ENCODE peak calls at places on chromosomes 1 and 21, in four cellular contexts. One of them, this sample, is unnamed.

GRCh38 chr1:116252785-116253184 is 120.3 kb upstream of the ATP1A1 start:
- DNase-seq in neural progenitor cell: no peak
- DNase-seq in HepG2: no peak
- DNase-seq in IMR-90: no peak
- DNase-seq in this sample: no peak

GRCh38 chr1:201745023-201745422 is 83.9 kb upstream of the IPO9 start:
- DNase-seq in neural progenitor cell: no peak
- DNase-seq in HepG2: no peak
- DNase-seq in IMR-90: peak
- DNase-seq in this sample: no peak

GRCh38 chr1:16183157-16183556 is 27.3 kb upstream of the EPHA2 start:
- DNase-seq in neural progenitor cell: no peak
- DNase-seq in HepG2: no peak
- DNase-seq in IMR-90: peak
- DNase-seq in this sample: peak

GRCh38 chr1:150516050-150516591 is 569 bp downstream of the FALEC start:
- DNase-seq in neural progenitor cell: peak
- DNase-seq in HepG2: no peak
- DNase-seq in IMR-90: no peak
- DNase-seq in this sample: no peak

GRCh38 chr21:46212721-46213484 is 15.7 kb downstream of the LSS start:
- DNase-seq in neural progenitor cell: no peak
- DNase-seq in HepG2: no peak
- DNase-seq in IMR-90: no peak
- DNase-seq in this sample: no peak

GRCh38 chr1:206010101-206010500 is 6.9 kb upstream of the RAB7B start:
- DNase-seq in neural progenitor cell: no peak
- DNase-seq in HepG2: no peak
- DNase-seq in IMR-90: no peak
- DNase-seq in this sample: no peak

GRCh38 chr1:245043617-245043952 is 111.2 kb upstream of the KIF26B start:
- DNase-seq in neural progenitor cell: no peak
- DNase-seq in HepG2: no peak
- DNase-seq in IMR-90: no peak
- DNase-seq in this sample: no peak

GRCh38 chr1:72606216-72606615 is 323.9 kb upstream of the NEGR1 start:
- DNase-seq in neural progenitor cell: peak
- DNase-seq in HepG2: no peak
- DNase-seq in IMR-90: no peak
- DNase-seq in this sample: no peak

GRCh38 chr1:14255711-14256110 is 342.8 kb upstream of the KAZN start:
- DNase-seq in neural progenitor cell: no peak
- DNase-seq in HepG2: no peak
- DNase-seq in IMR-90: no peak
- DNase-seq in this sample: no peak

GRCh38 chr1:49346767-49347349 is 570.2 kb upstream of the BEND5 start:
- DNase-seq in neural progenitor cell: no peak
- DNase-seq in HepG2: no peak
- DNase-seq in IMR-90: no peak
- DNase-seq in this sample: peak

GRCh38 chr1:18154431-18155194 is 47.0 kb downstream of the IGSF21 start:
- DNase-seq in neural progenitor cell: peak
- DNase-seq in HepG2: no peak
- DNase-seq in IMR-90: no peak
- DNase-seq in this sample: no peak

GRCh38 chr1:85502171-85502570 is 37.2 kb upstream of the DDAH1 start:
- DNase-seq in neural progenitor cell: no peak
- DNase-seq in HepG2: peak
- DNase-seq in IMR-90: peak
- DNase-seq in this sample: no peak

GRCh38 chr1:195584870-195585624 is 1023.2 kb downstream of the KCNT2 start:
- DNase-seq in neural progenitor cell: no peak
- DNase-seq in HepG2: no peak
- DNase-seq in IMR-90: peak
- DNase-seq in this sample: peak

GRCh38 chr1:53644496-53644895 is 94.5 kb downstream of the GLIS1 start:
- DNase-seq in neural progenitor cell: no peak
- DNase-seq in HepG2: no peak
- DNase-seq in IMR-90: no peak
- DNase-seq in this sample: no peak

GRCh38 chr1:93033029-93033428 is 46.1 kb upstream of the MTF2 start:
- DNase-seq in neural progenitor cell: no peak
- DNase-seq in HepG2: no peak
- DNase-seq in IMR-90: no peak
- DNase-seq in this sample: no peak

GRCh38 chr1:206864939-206865671 is at the start of gene IL20:
- DNase-seq in neural progenitor cell: peak
- DNase-seq in HepG2: peak
- DNase-seq in IMR-90: peak
- DNase-seq in this sample: peak

GRCh38 chr1:231193710-231194340 is 32.0 kb downstream of the TRIM67 start:
- DNase-seq in neural progenitor cell: no peak
- DNase-seq in HepG2: no peak
- DNase-seq in IMR-90: no peak
- DNase-seq in this sample: no peak

GRCh38 chr1:235136111-235136510 is 7.5 kb upstream of the TOMM20 start:
- DNase-seq in neural progenitor cell: no peak
- DNase-seq in HepG2: no peak
- DNase-seq in IMR-90: no peak
- DNase-seq in this sample: no peak

GRCh38 chr1:73898540-73898939 is 299.4 kb downstream of the LRRIQ3 start:
- DNase-seq in neural progenitor cell: no peak
- DNase-seq in HepG2: no peak
- DNase-seq in IMR-90: no peak
- DNase-seq in this sample: no peak

GRCh38 chr1:234600418-234601216 is 9.4 kb downstream of the IRF2BP2 start:
- DNase-seq in neural progenitor cell: no peak
- DNase-seq in HepG2: peak
- DNase-seq in IMR-90: no peak
- DNase-seq in this sample: no peak

GRCh38 chr1:236833593-236833992 is 38.5 kb downstream of the MTR start:
- DNase-seq in neural progenitor cell: no peak
- DNase-seq in HepG2: peak
- DNase-seq in IMR-90: no peak
- DNase-seq in this sample: no peak

GRCh38 chr1:60727553-60727952 is 354.8 kb upstream of the NFIA start:
- DNase-seq in neural progenitor cell: no peak
- DNase-seq in HepG2: no peak
- DNase-seq in IMR-90: no peak
- DNase-seq in this sample: peak

GRCh38 chr1:55747285-55747890 is 532.2 kb upstream of the USP24 start:
- DNase-seq in neural progenitor cell: no peak
- DNase-seq in HepG2: no peak
- DNase-seq in IMR-90: peak
- DNase-seq in this sample: no peak

GRCh38 chr1:55127827-55128343 is 87.3 kb downstream of the USP24 start:
- DNase-seq in neural progenitor cell: no peak
- DNase-seq in HepG2: no peak
- DNase-seq in IMR-90: peak
- DNase-seq in this sample: no peak

GRCh38 chr1:90504509-90504908 is 212.6 kb downstream of the BARHL2 start:
- DNase-seq in neural progenitor cell: no peak
- DNase-seq in HepG2: no peak
- DNase-seq in IMR-90: no peak
- DNase-seq in this sample: no peak

GRCh38 chr1:15153842-15154479 is 414 bp downstream of the TMEM51 start:
- DNase-seq in neural progenitor cell: peak
- DNase-seq in HepG2: no peak
- DNase-seq in IMR-90: peak
- DNase-seq in this sample: peak

DNA sequence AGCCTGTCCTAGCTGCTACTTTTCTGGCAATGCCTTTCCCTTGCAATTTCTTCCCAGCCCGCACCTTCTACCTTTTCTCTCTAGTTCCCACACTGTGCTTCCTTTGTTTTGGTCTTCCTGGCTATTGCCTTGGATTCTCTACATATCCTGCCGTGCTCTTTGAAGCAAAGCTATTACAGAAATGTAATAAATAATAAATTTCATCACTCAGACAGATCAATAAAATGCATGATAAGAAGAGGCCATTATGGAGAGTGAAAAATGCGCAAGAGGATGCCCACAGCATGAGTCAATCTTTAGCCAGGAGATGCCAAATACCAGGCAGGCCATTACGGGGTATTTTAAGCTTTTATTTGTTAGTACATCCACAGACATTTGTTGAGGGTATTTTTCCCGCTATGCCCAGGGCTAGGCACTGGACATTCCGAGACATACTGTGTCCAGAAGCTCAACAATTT is 163.6 kb downstream of the ST6GALNAC3 start:
- DNase-seq in neural progenitor cell: no peak
- DNase-seq in HepG2: no peak
- DNase-seq in IMR-90: no peak
- DNase-seq in this sample: no peak
- H2AFZ ChIP-seq in neural progenitor cell: no peak
- H2AFZ ChIP-seq in HepG2: no peak
- H2AFZ ChIP-seq in IMR-90: no peak
- H2AFZ ChIP-seq in this sample: no peak

DNA sequence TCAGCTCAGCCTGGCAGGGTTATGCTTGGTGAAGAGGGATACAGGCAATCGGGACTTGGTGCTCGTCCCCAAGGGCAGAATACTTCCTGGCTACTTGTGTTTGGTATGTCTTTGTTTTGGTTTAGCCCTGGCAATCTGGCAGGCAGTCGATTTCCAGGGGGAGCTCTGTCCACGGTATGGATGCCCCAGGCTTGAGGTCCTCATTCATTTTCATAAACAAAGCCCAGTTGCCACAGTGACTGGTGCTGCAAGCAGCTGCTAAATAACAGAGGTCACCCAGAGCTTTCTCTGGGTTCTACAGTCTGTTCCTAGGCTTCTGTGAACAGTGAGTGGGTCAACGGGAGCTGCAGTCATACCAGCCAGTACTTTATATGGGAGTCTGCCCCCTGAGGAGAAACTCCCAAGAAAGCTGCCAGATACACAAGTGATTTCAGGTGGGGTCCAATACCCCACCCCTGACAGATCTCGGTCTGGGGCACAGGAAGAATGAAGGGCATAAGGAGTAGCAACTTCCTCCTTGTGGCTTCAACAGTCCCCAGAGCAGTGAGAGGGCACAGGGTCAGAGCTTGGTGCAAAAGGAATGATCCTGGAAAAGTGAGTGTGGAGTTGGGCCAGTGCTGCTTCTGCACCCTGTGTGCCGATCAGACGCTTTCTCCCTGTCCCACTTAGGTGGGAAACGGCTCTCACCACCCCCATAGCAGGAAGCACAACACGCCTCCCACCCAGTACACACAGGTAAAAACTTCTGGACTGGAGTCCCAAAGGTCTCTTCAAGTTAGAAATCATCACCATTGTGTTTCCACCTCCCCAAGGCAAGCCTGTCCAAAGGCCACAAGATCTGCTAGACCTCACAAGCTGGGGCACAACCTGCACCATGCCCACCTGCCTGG is 55.5 kb downstream of the TGFBR3 start:
- DNase-seq in neural progenitor cell: no peak
- DNase-seq in HepG2: peak
- DNase-seq in IMR-90: peak
- DNase-seq in this sample: peak
- TF ChIP-seq CTCF in neural progenitor cell: no peak
- TF ChIP-seq CTCF in HepG2: peak
- TF ChIP-seq CTCF in IMR-90: peak
- TF ChIP-seq CTCF in this sample: no peak

DNA sequence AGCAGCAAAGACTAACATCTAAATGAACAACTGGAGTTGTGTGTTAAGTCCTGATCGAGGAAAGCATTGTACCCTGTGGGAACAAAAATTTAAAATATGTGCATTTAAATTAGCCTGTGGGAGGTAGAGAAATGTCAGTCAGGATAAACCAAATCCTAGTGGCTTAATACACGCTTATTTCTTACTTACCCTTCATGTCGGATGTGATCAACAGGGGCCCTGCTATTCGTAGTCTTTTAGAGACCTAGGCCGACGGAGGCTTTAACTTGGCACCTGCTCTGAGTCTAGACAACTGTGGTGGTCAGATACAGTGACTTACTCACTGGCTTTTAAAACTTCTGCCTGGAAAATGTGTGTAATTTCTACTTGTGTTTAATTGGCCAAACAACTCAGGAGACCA is 10.2 kb downstream of the GSTM3 start:
- DNase-seq in neural progenitor cell: peak
- DNase-seq in HepG2: no peak
- DNase-seq in IMR-90: no peak
- DNase-seq in this sample: no peak
- H3K4me3 ChIP-seq in neural progenitor cell: no peak
- H3K4me3 ChIP-seq in HepG2: no peak
- H3K4me3 ChIP-seq in IMR-90: no peak
- H3K4me3 ChIP-seq in this sample: no peak

GRCh38 chr1:161192476-161193465 is 6.1 kb downstream of the ADAMTS4 start:
- DNase-seq in neural progenitor cell: peak
- DNase-seq in HepG2: peak
- DNase-seq in IMR-90: peak
- DNase-seq in this sample: peak

GRCh38 chr1:161195171-161195570 is 3.7 kb downstream of the ADAMTS4 start:
- DNase-seq in neural progenitor cell: no peak
- DNase-seq in HepG2: no peak
- DNase-seq in IMR-90: no peak
- DNase-seq in this sample: no peak

GRCh38 chr1:161191971-161192370 is 6.9 kb downstream of the ADAMTS4 start:
- DNase-seq in neural progenitor cell: no peak
- DNase-seq in HepG2: no peak
- DNase-seq in IMR-90: no peak
- DNase-seq in this sample: no peak

GRCh38 chr1:161196111-161196510 is 2.7 kb downstream of the ADAMTS4 start:
- DNase-seq in neural progenitor cell: no peak
- DNase-seq in HepG2: no peak
- DNase-seq in IMR-90: no peak
- DNase-seq in this sample: no peak

DNA sequence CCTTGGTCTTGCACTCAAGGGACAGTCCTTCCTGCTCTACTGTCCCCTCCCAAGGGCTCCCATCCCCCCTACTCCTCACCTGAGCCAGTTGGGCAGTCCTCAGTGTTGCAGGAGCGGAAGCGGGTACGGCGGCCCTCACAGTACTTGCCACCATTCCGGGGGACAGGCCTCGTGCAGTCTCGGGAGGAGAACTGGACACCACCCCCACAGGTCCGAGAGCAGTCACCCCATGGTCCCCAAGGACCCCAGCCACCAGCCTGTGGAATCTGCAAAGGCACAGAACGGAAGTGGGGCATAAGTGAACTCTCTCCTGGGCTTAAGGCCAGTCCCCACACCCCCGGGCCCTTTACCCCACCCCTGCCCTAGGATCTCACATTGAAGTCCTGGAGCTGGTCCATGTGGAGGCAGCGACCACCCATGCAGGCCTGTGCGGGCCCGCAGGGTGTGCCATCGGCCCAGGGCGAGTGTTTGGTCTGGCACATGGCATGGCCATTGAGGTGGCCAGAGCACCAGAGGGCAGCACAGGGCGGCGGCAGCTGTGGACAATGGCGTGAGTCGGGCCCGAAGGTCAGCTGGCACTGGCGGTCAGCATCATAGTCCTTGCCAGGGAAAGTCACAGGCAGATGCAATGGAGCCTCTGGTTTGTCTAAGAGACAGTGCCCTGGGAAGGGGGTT is 5.2 kb downstream of the ADAMTS4 start:
- DNase-seq in neural progenitor cell: no peak
- DNase-seq in HepG2: no peak
- DNase-seq in IMR-90: no peak
- DNase-seq in this sample: no peak
- H2AFZ ChIP-seq in neural progenitor cell: no peak
- H2AFZ ChIP-seq in HepG2: no peak
- H2AFZ ChIP-seq in IMR-90: no peak
- H2AFZ ChIP-seq in this sample: no peak

GRCh38 chr1:156001682-156002171 is 19.0 kb downstream of the SSR2 start:
- DNase-seq in neural progenitor cell: no peak
- DNase-seq in HepG2: no peak
- DNase-seq in IMR-90: no peak
- DNase-seq in this sample: no peak
- TF ChIP-seq CTCF in neural progenitor cell: no peak
- TF ChIP-seq CTCF in HepG2: peak
- TF ChIP-seq CTCF in IMR-90: no peak
- TF ChIP-seq CTCF in this sample: no peak